ENCODE peak calls at places on chromosomes 2 and 18, in nine cellular contexts. One of them, this sample, is unnamed.
A peak's percentile ranks its signal among the peaks of the same experiment; 100 is the strongest.

GRCh38 chr2:232204457-232204931 is 174.1 kb upstream of the ALPP start:
- DNase-seq in pons: no peak
- DNase-seq in SHP77: no peak
- DNase-seq in SW480: no peak
- DNase-seq in lower lobe of right lung: no peak
- DNase-seq in pulmonary artery endothelial cell: no peak
- DNase-seq in mammary epithelial cell: no peak
- DNase-seq in pancreas: no peak
- DNase-seq in T1000: no peak
- DNase-seq in this sample: peak; percentile 74

GRCh38 chr2:29213871-29214341 is 98.7 kb downstream of the CLIP4 start:
- DNase-seq in pons: no peak
- DNase-seq in SHP77: no peak
- DNase-seq in SW480: no peak
- DNase-seq in lower lobe of right lung: no peak
- DNase-seq in pulmonary artery endothelial cell: no peak
- DNase-seq in mammary epithelial cell: no peak
- DNase-seq in pancreas: no peak
- DNase-seq in T1000: no peak
- DNase-seq in this sample: peak; percentile 40

GRCh38 chr2:144331652-144332355 is 188.1 kb downstream of the ZEB2 start:
- DNase-seq in pons: no peak
- DNase-seq in SHP77: peak; percentile 63
- DNase-seq in SW480: no peak
- DNase-seq in lower lobe of right lung: peak; percentile 81
- DNase-seq in pulmonary artery endothelial cell: no peak
- DNase-seq in mammary epithelial cell: no peak
- DNase-seq in pancreas: no peak
- DNase-seq in T1000: peak; percentile 82
- DNase-seq in this sample: no peak

GRCh38 chr2:235446082-235446481 is 47.8 kb upstream of the AGAP1 start:
- DNase-seq in pons: no peak
- DNase-seq in SHP77: no peak
- DNase-seq in SW480: no peak
- DNase-seq in lower lobe of right lung: no peak
- DNase-seq in pulmonary artery endothelial cell: no peak
- DNase-seq in mammary epithelial cell: no peak
- DNase-seq in pancreas: no peak
- DNase-seq in T1000: no peak
- DNase-seq in this sample: no peak

GRCh38 chr2:133489641-133490411 is 78.4 kb downstream of the NCKAP5 start:
- DNase-seq in pons: no peak
- DNase-seq in SHP77: no peak
- DNase-seq in SW480: no peak
- DNase-seq in lower lobe of right lung: no peak
- DNase-seq in pulmonary artery endothelial cell: no peak
- DNase-seq in mammary epithelial cell: no peak
- DNase-seq in pancreas: peak; percentile 44
- DNase-seq in T1000: no peak
- DNase-seq in this sample: no peak

GRCh38 chr2:12057436-12058166 is 311.2 kb downstream of the LPIN1 start:
- DNase-seq in pons: no peak
- DNase-seq in SHP77: no peak
- DNase-seq in SW480: no peak
- DNase-seq in lower lobe of right lung: peak; percentile 52
- DNase-seq in pulmonary artery endothelial cell: no peak
- DNase-seq in mammary epithelial cell: no peak
- DNase-seq in pancreas: no peak
- DNase-seq in T1000: peak; percentile 52
- DNase-seq in this sample: no peak

GRCh38 chr18:59835656-59836379 is 64.0 kb upstream of the PMAIP1 start:
- DNase-seq in pons: no peak
- DNase-seq in SHP77: no peak
- DNase-seq in SW480: no peak
- DNase-seq in lower lobe of right lung: no peak
- DNase-seq in pulmonary artery endothelial cell: no peak
- DNase-seq in mammary epithelial cell: no peak
- DNase-seq in pancreas: no peak
- DNase-seq in T1000: no peak
- DNase-seq in this sample: no peak

GRCh38 chr2:8627692-8628085 is 54.2 kb upstream of the ID2 start:
- DNase-seq in pons: no peak
- DNase-seq in SHP77: no peak
- DNase-seq in SW480: peak; percentile 63
- DNase-seq in lower lobe of right lung: peak; percentile 30
- DNase-seq in pulmonary artery endothelial cell: no peak
- DNase-seq in mammary epithelial cell: no peak
- DNase-seq in pancreas: no peak
- DNase-seq in T1000: no peak
- DNase-seq in this sample: no peak

GRCh38 chr2:221501210-221501882 is 70.8 kb downstream of the EPHA4 start:
- DNase-seq in pons: no peak
- DNase-seq in SHP77: no peak
- DNase-seq in SW480: peak; percentile 56
- DNase-seq in lower lobe of right lung: no peak
- DNase-seq in pulmonary artery endothelial cell: peak; percentile 54
- DNase-seq in mammary epithelial cell: no peak
- DNase-seq in pancreas: no peak
- DNase-seq in T1000: no peak
- DNase-seq in this sample: peak; percentile 82

GRCh38 chr2:27906074-27906473 is 15.5 kb downstream of the BABAM2 start:
- DNase-seq in pons: no peak
- DNase-seq in SHP77: no peak
- DNase-seq in SW480: no peak
- DNase-seq in lower lobe of right lung: no peak
- DNase-seq in pulmonary artery endothelial cell: no peak
- DNase-seq in mammary epithelial cell: no peak
- DNase-seq in pancreas: no peak
- DNase-seq in T1000: no peak
- DNase-seq in this sample: no peak

GRCh38 chr2:119696005-119696404 is 17.0 kb downstream of the TMEM177 start:
- DNase-seq in pons: no peak
- DNase-seq in SHP77: no peak
- DNase-seq in SW480: no peak
- DNase-seq in lower lobe of right lung: no peak
- DNase-seq in pulmonary artery endothelial cell: no peak
- DNase-seq in mammary epithelial cell: no peak
- DNase-seq in pancreas: no peak
- DNase-seq in T1000: no peak
- DNase-seq in this sample: no peak

GRCh38 chr2:108884629-108885028 is 98.1 kb downstream of the CCDC138 start:
- DNase-seq in pons: no peak
- DNase-seq in SHP77: peak; percentile 77
- DNase-seq in SW480: peak; percentile 29
- DNase-seq in lower lobe of right lung: no peak
- DNase-seq in pulmonary artery endothelial cell: no peak
- DNase-seq in mammary epithelial cell: peak; percentile 35
- DNase-seq in pancreas: no peak
- DNase-seq in T1000: no peak
- DNase-seq in this sample: no peak

GRCh38 chr2:14999114-14999661 is 366.7 kb downstream of the LRATD1 start:
- DNase-seq in pons: no peak
- DNase-seq in SHP77: no peak
- DNase-seq in SW480: no peak
- DNase-seq in lower lobe of right lung: no peak
- DNase-seq in pulmonary artery endothelial cell: no peak
- DNase-seq in mammary epithelial cell: no peak
- DNase-seq in pancreas: no peak
- DNase-seq in T1000: no peak
- DNase-seq in this sample: no peak

GRCh38 chr2:28389399-28390240 is 3.0 kb upstream of the FOSL2 start:
- DNase-seq in pons: peak; percentile 46
- DNase-seq in SHP77: no peak
- DNase-seq in SW480: peak; percentile 44
- DNase-seq in lower lobe of right lung: no peak
- DNase-seq in pulmonary artery endothelial cell: no peak
- DNase-seq in mammary epithelial cell: no peak
- DNase-seq in pancreas: no peak
- DNase-seq in T1000: no peak
- DNase-seq in this sample: peak; percentile 65

GRCh38 chr2:37604716-37605115 is 66.7 kb downstream of the CDC42EP3 start:
- DNase-seq in pons: no peak
- DNase-seq in SHP77: no peak
- DNase-seq in SW480: no peak
- DNase-seq in lower lobe of right lung: no peak
- DNase-seq in pulmonary artery endothelial cell: no peak
- DNase-seq in mammary epithelial cell: no peak
- DNase-seq in pancreas: no peak
- DNase-seq in T1000: no peak
- DNase-seq in this sample: peak; percentile 41

GRCh38 chr18:62663731-62664336 is 51.5 kb upstream of the PHLPP1 start:
- DNase-seq in pons: no peak
- DNase-seq in SHP77: no peak
- DNase-seq in SW480: no peak
- DNase-seq in lower lobe of right lung: no peak
- DNase-seq in pulmonary artery endothelial cell: no peak
- DNase-seq in mammary epithelial cell: peak; percentile 61
- DNase-seq in pancreas: no peak
- DNase-seq in T1000: peak; percentile 51
- DNase-seq in this sample: peak; percentile 25

GRCh38 chr2:235779444-235779896 is 285.6 kb downstream of the AGAP1 start:
- DNase-seq in pons: peak; percentile 75
- DNase-seq in SHP77: peak; percentile 64
- DNase-seq in SW480: peak; percentile 52
- DNase-seq in lower lobe of right lung: peak; percentile 68
- DNase-seq in pulmonary artery endothelial cell: peak; percentile 30
- DNase-seq in mammary epithelial cell: peak; percentile 67
- DNase-seq in pancreas: peak; percentile 77
- DNase-seq in T1000: peak; percentile 55
- DNase-seq in this sample: peak; percentile 82

GRCh38 chr2:221402072-221402471 is 170.0 kb downstream of the EPHA4 start:
- DNase-seq in pons: no peak
- DNase-seq in SHP77: no peak
- DNase-seq in SW480: no peak
- DNase-seq in lower lobe of right lung: no peak
- DNase-seq in pulmonary artery endothelial cell: no peak
- DNase-seq in mammary epithelial cell: no peak
- DNase-seq in pancreas: no peak
- DNase-seq in T1000: no peak
- DNase-seq in this sample: no peak

GRCh38 chr18:45667056-45667455 is 51.8 kb downstream of the SLC14A2 start:
- DNase-seq in pons: no peak
- DNase-seq in SHP77: no peak
- DNase-seq in SW480: no peak
- DNase-seq in lower lobe of right lung: no peak
- DNase-seq in pulmonary artery endothelial cell: no peak
- DNase-seq in mammary epithelial cell: no peak
- DNase-seq in pancreas: no peak
- DNase-seq in T1000: no peak
- DNase-seq in this sample: no peak

GRCh38 chr2:55995206-55995605 is 71.6 kb upstream of the EFEMP1 start:
- DNase-seq in pons: no peak
- DNase-seq in SHP77: no peak
- DNase-seq in SW480: no peak
- DNase-seq in lower lobe of right lung: no peak
- DNase-seq in pulmonary artery endothelial cell: no peak
- DNase-seq in mammary epithelial cell: no peak
- DNase-seq in pancreas: no peak
- DNase-seq in T1000: no peak
- DNase-seq in this sample: no peak

GRCh38 chr18:9215221-9215933 is 78.8 kb downstream of the ANKRD12 start:
- DNase-seq in pons: no peak
- DNase-seq in SHP77: no peak
- DNase-seq in SW480: no peak
- DNase-seq in lower lobe of right lung: no peak
- DNase-seq in pulmonary artery endothelial cell: no peak
- DNase-seq in mammary epithelial cell: no peak
- DNase-seq in pancreas: no peak
- DNase-seq in T1000: no peak
- DNase-seq in this sample: no peak

GRCh38 chr2:157182834-157183396 is 74.6 kb upstream of the GALNT5 start:
- DNase-seq in pons: no peak
- DNase-seq in SHP77: peak; percentile 29
- DNase-seq in SW480: no peak
- DNase-seq in lower lobe of right lung: no peak
- DNase-seq in pulmonary artery endothelial cell: peak; percentile 87
- DNase-seq in mammary epithelial cell: peak; percentile 87
- DNase-seq in pancreas: no peak
- DNase-seq in T1000: no peak
- DNase-seq in this sample: peak; percentile 7

GRCh38 chr2:3434005-3434404 is 54.5 kb downstream of the TRAPPC12 start:
- DNase-seq in pons: no peak
- DNase-seq in SHP77: peak; percentile 43
- DNase-seq in SW480: no peak
- DNase-seq in lower lobe of right lung: no peak
- DNase-seq in pulmonary artery endothelial cell: no peak
- DNase-seq in mammary epithelial cell: no peak
- DNase-seq in pancreas: no peak
- DNase-seq in T1000: no peak
- DNase-seq in this sample: no peak

GRCh38 chr2:239991689-239992314 is 33.3 kb downstream of the NDUFA10 start:
- DNase-seq in pons: peak; percentile 91
- DNase-seq in SHP77: peak; percentile 9
- DNase-seq in SW480: peak; percentile 36
- DNase-seq in lower lobe of right lung: no peak
- DNase-seq in pulmonary artery endothelial cell: peak; percentile 22
- DNase-seq in mammary epithelial cell: peak; percentile 14
- DNase-seq in pancreas: no peak
- DNase-seq in T1000: no peak
- DNase-seq in this sample: peak; percentile 56

GRCh38 chr2:143034292-143035074 is 94.7 kb upstream of the ARHGAP15 start:
- DNase-seq in pons: peak; percentile 93
- DNase-seq in SHP77: peak; percentile 18
- DNase-seq in SW480: peak; percentile 83
- DNase-seq in lower lobe of right lung: no peak
- DNase-seq in pulmonary artery endothelial cell: peak; percentile 19
- DNase-seq in mammary epithelial cell: peak; percentile 73
- DNase-seq in pancreas: peak; percentile 65
- DNase-seq in T1000: peak; percentile 4
- DNase-seq in this sample: peak; percentile 85

GRCh38 chr2:230619471-230619870 is 93.2 kb upstream of the CAB39 start:
- DNase-seq in pons: no peak
- DNase-seq in SHP77: no peak
- DNase-seq in SW480: no peak
- DNase-seq in lower lobe of right lung: no peak
- DNase-seq in pulmonary artery endothelial cell: no peak
- DNase-seq in mammary epithelial cell: no peak
- DNase-seq in pancreas: no peak
- DNase-seq in T1000: no peak
- DNase-seq in this sample: no peak